ENCODE peak calls at places on chromosomes 16 and 17, in eight cellular contexts. K is mesenchymal stem cell, E is endothelial cell of umbilical vein, C is prostate gland, T is body of pancreas, R is pancreas, P is substantia nigra, L is tibial nerve. G is an unnamed sample.

GRCh38 chr17:3885970-3886369 is 6.9 kb downstream of the CAMKK1 start:
- DNase-seq in T (no peak), E (peak; percentile 29), K (peak; percentile 81), L (no peak), P (no peak), C (no peak), R (no peak), G (no peak)

GRCh38 chr17:73028311-73028755 is 64.2 kb downstream of the SLC39A11 start:
- DNase-seq in L (no peak), E (no peak), R (peak; percentile 30), P (no peak), T (no peak), K (peak; percentile 86), C (no peak), G (no peak)

GRCh38 chr16:55120408-55120807 is 189.7 kb downstream of the IRX5 start:
- DNase-seq in K (no peak), C (no peak), T (no peak), R (no peak), E (no peak), L (no peak), P (no peak), G (no peak)

GRCh38 chr17:68868708-68869107 is 86.5 kb downstream of the ABCA8 start:
- DNase-seq in C (no peak), R (no peak), L (no peak), K (peak; percentile 9), E (peak; percentile 50), T (peak; percentile 41), P (no peak), G (no peak)

GRCh38 chr16:75222271-75222783 is 3.5 kb downstream of the CTRB1 start:
- DNase-seq in R (peak; percentile 80), K (no peak), C (no peak), T (peak; percentile 85), E (no peak), P (no peak), L (no peak), G (no peak)

GRCh38 chr16:30473231-30474061 is 904 bp downstream of the ITGAL start:
- DNase-seq in R (no peak), C (no peak), P (no peak), L (no peak), K (no peak), T (no peak), E (no peak), G (no peak)

GRCh38 chr17:42683407-42684031 is 1.2 kb downstream of the CNTNAP1 start:
- DNase-seq in E (peak; percentile 32), K (peak; percentile 15), L (no peak), C (peak; percentile 50), P (no peak), T (peak; percentile 61), R (peak; percentile 43), G (no peak)

GRCh38 chr17:33972756-33973155 is 282.3 kb upstream of the CCL2 start:
- DNase-seq in T (no peak), K (no peak), C (no peak), L (no peak), E (no peak), P (no peak), R (no peak), G (no peak)

GRCh38 chr16:30893082-30893743 is 664 bp downstream of the BCL7C start:
- DNase-seq in T (peak; percentile 22), C (no peak), L (no peak), E (no peak), R (peak; percentile 32), P (no peak), K (peak; percentile 16), G (no peak)

GRCh38 chr17:7548585-7549400 is at the start of gene TNFSF12:
- DNase-seq in E (peak; percentile 40), R (peak; percentile 60), T (peak; percentile 70), P (peak; percentile 31), C (peak; percentile 59), L (peak; percentile 63), K (peak; percentile 40), G (no peak)

GRCh38 chr17:76758570-76758969 is 20.7 kb downstream of the MFSD11 start:
- DNase-seq in C (no peak), L (no peak), E (no peak), R (no peak), P (no peak), K (no peak), T (no peak), G (no peak)

GRCh38 chr17:60327122-60327869 is 64.6 kb downstream of the USP32 start:
- DNase-seq in C (no peak), R (no peak), P (peak; percentile 19), E (no peak), T (no peak), L (no peak), K (no peak), G (no peak)

GRCh38 chr17:21209511-21210175 is 4.3 kb downstream of the TMEM11 start:
- DNase-seq in T (peak; percentile 66), R (peak; percentile 58), C (peak; percentile 88), E (no peak), K (no peak), P (no peak), L (no peak), G (no peak)

GRCh38 chr16:75011634-75012307 is 12.9 kb downstream of the ZNRF1 start:
- DNase-seq in R (no peak), L (no peak), T (no peak), C (no peak), E (peak; percentile 89), P (no peak), K (peak; percentile 86), G (peak; percentile 73)

GRCh38 chr17:38605852-38606645 is at the start of gene SRCIN1:
- DNase-seq in T (peak; percentile 72), R (peak; percentile 69), E (no peak), C (peak; percentile 50), K (no peak), P (no peak), L (no peak), G (no peak)

DNA sequence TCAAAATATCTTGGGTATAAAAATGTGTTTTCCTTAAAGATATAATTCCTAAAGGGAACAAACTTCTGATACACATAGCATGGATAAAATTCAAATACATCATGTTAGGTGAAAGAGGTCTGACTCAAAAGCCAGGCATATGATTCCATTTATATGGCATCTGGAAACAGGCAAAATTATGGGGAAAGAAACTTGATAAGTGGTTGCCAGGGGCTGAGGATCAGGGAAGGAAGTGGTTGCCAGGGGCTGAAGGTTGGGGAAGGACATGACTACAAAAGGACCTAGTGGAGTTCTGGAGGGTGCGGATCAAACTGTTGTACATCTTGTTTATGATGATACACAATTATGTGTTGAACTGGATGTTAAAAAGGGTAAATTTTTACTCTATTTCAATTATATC is 55.2 kb downstream of the AMFR start:
- DNase-seq in C (no peak), K (peak; percentile 15), P (no peak), E (no peak), L (no peak), T (no peak), R (no peak), G (no peak)
- H3K27ac ChIP-seq in C (peak overlapping the region; percentile 17), K (no peak overlapping the region), P (no peak overlapping the region), E (no peak overlapping the region), L (no peak overlapping the region), T (peak overlapping the region; percentile 76), R (peak overlapping the region; percentile 66), G (no peak overlapping the region)

GRCh38 chr17:29588017-29588557 is 1.4 kb downstream of the GIT1 start:
- DNase-seq in L (no peak), K (no peak), E (peak; percentile 43), R (no peak), T (no peak), C (no peak), P (no peak), G (no peak)
- H3K27ac ChIP-seq in L (peak overlapping the region; percentile 84), K (peak overlapping the region; percentile 60), E (peak overlapping the region; percentile 66), R (peak overlapping the region; percentile 47), T (peak overlapping the region; percentile 78), C (peak overlapping the region; percentile 69), P (peak overlapping the region; percentile 92), G (peak overlapping the region; percentile 52)

GRCh38 chr16:11101695-11102522 is 154.1 kb downstream of the SOCS1 start:
- DNase-seq in L (no peak), T (no peak), R (no peak), C (no peak), K (peak; percentile 57), P (no peak), E (peak; percentile 91), G (no peak)
- H3K27ac ChIP-seq in L (no peak overlapping the region), T (peak overlapping the region; percentile 45), R (peak overlapping the region; percentile 23), C (no peak overlapping the region), K (no peak overlapping the region), P (no peak overlapping the region), E (peak overlapping the region; percentile 63), G (no peak overlapping the region)

DNA sequence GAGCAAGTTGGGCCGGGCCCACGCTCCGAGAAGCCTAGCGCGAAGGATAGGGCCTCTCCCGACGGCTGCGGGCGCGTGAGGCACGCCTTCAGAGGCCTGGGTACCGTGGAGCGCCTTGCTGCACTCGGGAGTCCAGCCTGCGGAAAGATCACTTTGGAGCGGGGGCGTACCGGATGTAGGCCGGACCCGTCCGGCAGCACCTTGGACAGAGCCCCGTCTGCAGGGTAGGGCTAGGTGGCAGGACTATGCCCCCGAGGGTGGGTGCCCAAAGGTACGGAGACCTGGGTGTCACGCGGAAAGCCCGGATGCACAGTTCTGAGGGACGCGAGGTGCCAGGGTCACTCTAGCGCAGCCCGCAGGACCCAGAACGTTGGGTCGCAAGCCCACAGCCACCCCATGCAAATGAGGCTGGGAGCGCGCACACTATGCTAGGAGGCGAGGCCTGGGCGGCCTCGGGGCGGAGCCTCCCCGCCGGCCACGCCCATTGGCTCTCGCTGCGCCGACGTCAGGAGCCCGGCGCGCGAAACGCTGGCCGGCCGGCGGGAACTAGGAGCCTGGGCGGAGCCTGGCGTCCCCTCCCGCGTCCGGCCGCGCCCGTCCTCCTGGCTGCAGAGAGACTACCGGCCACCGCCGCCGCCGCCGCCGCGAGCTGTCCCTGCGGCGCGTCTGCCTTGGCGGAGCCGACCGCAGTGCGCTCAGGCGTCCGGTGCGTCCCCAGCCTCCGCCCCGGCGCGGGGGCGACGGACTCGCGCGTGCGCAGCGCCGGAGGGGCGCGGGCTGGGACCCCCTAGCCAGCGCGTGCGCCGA is at the start of gene PAQR4:
- DNase-seq in C (peak; percentile 82), R (peak; percentile 84), L (peak; percentile 59), E (peak; percentile 88), K (peak; percentile 88), P (peak; percentile 67), T (peak; percentile 90), G (peak; percentile 54)
- H3K27ac ChIP-seq in C (peak within 1 kb of the TSS; percentile 23), R (peak within 1 kb of the TSS; percentile 47), L (no peak within 1 kb of the TSS), E (peak within 1 kb of the TSS; percentile 20), K (no peak within 1 kb of the TSS), P (peak within 1 kb of the TSS; percentile 97), T (peak within 1 kb of the TSS; percentile 73), G (peak within 1 kb of the TSS; percentile 35)

GRCh38 chr17:40410082-40410481 is 7.6 kb downstream of the TOP2A start:
- DNase-seq in L (no peak), T (no peak), P (no peak), E (no peak), R (no peak), C (no peak), K (no peak), G (no peak)

GRCh38 chr17:40407460-40407859 is 10.2 kb downstream of the TOP2A start:
- DNase-seq in P (no peak), R (no peak), L (no peak), C (no peak), T (no peak), K (no peak), E (no peak), G (no peak)

GRCh38 chr17:40412880-40413279 is 4.8 kb downstream of the TOP2A start:
- DNase-seq in E (no peak), P (no peak), K (no peak), C (no peak), L (no peak), T (no peak), R (no peak), G (no peak)

GRCh38 chr17:40415390-40415789 is 2.3 kb downstream of the TOP2A start:
- DNase-seq in E (peak; percentile 47), C (no peak), L (no peak), K (peak; percentile 73), P (no peak), R (no peak), T (no peak), G (no peak)

GRCh38 chr17:40411821-40412220 is 5.9 kb downstream of the TOP2A start:
- DNase-seq in T (no peak), K (no peak), R (no peak), P (no peak), C (no peak), L (no peak), E (no peak), G (no peak)
- H3K27ac ChIP-seq in T (no peak overlapping the region), K (no peak overlapping the region), R (no peak overlapping the region), P (no peak overlapping the region), C (no peak overlapping the region), L (no peak overlapping the region), E (no peak overlapping the region), G (no peak overlapping the region)

G was measured in epithelial cell of prostate.